ENCODE peak calls at places on chromosomes 11 and 22, in four cellular contexts. D is HCT116, P is HepG2, H is K562. U is an unnamed sample.

GRCh38 chr11:23233075-23233474 is 372.8 kb upstream of the CCDC179 start:
- DNase-seq in P (no peak), H (no peak), D (no peak), U (no peak)

GRCh38 chr22:34761111-34761510 is 304.8 kb upstream of the ISX start:
- DNase-seq in H (no peak), D (no peak), P (peak; percentile 30), U (no peak)

GRCh38 chr11:19311306-19312030 is 70.7 kb upstream of the E2F8 start:
- DNase-seq in P (peak; percentile 23), D (peak; percentile 31), H (peak; percentile 63), U (peak; percentile 41)

GRCh38 chr11:17760102-17761029 is 25.8 kb downstream of the KCNC1 start:
- DNase-seq in D (peak; percentile 51), H (peak; percentile 87), P (peak; percentile 69), U (peak; percentile 28)

GRCh38 chr11:46674463-46675287 is 25.7 kb downstream of the ARHGAP1 start:
- DNase-seq in D (no peak), P (peak; percentile 53), H (peak; percentile 51), U (no peak)

GRCh38 chr11:67596753-67597300 is 9.9 kb upstream of the NDUFV1 start:
- DNase-seq in D (no peak), H (no peak), P (no peak), U (no peak)

GRCh38 chr11:14969922-14970323 is 2.2 kb downstream of the CALCA start:
- DNase-seq in D (peak; percentile 15), H (peak; percentile 38), P (peak; percentile 28), U (no peak)

GRCh38 chr11:117300773-117301172 is 9.6 kb downstream of the BACE1-AS start:
- DNase-seq in D (no peak), H (no peak), P (no peak), U (no peak)

GRCh38 chr22:38414009-38414395 is 41.0 kb downstream of the KCNJ4 start:
- DNase-seq in H (no peak), D (no peak), P (no peak), U (no peak)

GRCh38 chr22:47328550-47329243 is 566.2 kb downstream of the TBC1D22A start:
- DNase-seq in D (peak; percentile 95), P (peak; percentile 5), H (peak; percentile 34), U (no peak)

GRCh38 chr11:456533-456932 is 6.5 kb downstream of the PTDSS2 start:
- DNase-seq in D (no peak), P (no peak), H (no peak), U (no peak)

GRCh38 chr11:21190181-21190580 is 520.8 kb downstream of the NELL1 start:
- DNase-seq in D (no peak), P (no peak), H (no peak), U (no peak)

GRCh38 chr22:17154971-17155370 is 4.1 kb downstream of the HDHD5 start:
- DNase-seq in H (no peak), P (no peak), D (no peak), U (no peak)

GRCh38 chr11:82398300-82398815 is 335.3 kb downstream of the FAM181B start:
- DNase-seq in P (peak; percentile 57), H (no peak), D (no peak), U (no peak)

GRCh38 chr11:96614846-96615245 is 225.0 kb downstream of the JRKL start:
- DNase-seq in D (no peak), P (no peak), H (no peak), U (no peak)

GRCh38 chr11:72635309-72635915 is 38.8 kb downstream of the PDE2A start:
- DNase-seq in D (no peak), P (no peak), H (no peak), U (no peak)

GRCh38 chr11:76621466-76621865 is 49.1 kb downstream of the LRRC32 start:
- DNase-seq in P (no peak), D (no peak), H (no peak), U (no peak)

GRCh38 chr11:2902784-2903671 is 17.5 kb upstream of the CDKN1C start:
- DNase-seq in H (no peak), P (peak; percentile 74), D (no peak), U (no peak)

GRCh38 chr11:2904153-2905052 is 18.8 kb upstream of the CDKN1C start:
- DNase-seq in D (no peak), P (no peak), H (no peak), U (no peak)

GRCh38 chr11:2903672-2904011 is 18.1 kb upstream of the CDKN1C start:
- DNase-seq in P (no peak), D (no peak), H (no peak), U (no peak)

GRCh38 chr11:2901196-2901796 is 15.7 kb upstream of the CDKN1C start:
- DNase-seq in D (no peak), P (no peak), H (no peak), U (no peak)

DNA sequence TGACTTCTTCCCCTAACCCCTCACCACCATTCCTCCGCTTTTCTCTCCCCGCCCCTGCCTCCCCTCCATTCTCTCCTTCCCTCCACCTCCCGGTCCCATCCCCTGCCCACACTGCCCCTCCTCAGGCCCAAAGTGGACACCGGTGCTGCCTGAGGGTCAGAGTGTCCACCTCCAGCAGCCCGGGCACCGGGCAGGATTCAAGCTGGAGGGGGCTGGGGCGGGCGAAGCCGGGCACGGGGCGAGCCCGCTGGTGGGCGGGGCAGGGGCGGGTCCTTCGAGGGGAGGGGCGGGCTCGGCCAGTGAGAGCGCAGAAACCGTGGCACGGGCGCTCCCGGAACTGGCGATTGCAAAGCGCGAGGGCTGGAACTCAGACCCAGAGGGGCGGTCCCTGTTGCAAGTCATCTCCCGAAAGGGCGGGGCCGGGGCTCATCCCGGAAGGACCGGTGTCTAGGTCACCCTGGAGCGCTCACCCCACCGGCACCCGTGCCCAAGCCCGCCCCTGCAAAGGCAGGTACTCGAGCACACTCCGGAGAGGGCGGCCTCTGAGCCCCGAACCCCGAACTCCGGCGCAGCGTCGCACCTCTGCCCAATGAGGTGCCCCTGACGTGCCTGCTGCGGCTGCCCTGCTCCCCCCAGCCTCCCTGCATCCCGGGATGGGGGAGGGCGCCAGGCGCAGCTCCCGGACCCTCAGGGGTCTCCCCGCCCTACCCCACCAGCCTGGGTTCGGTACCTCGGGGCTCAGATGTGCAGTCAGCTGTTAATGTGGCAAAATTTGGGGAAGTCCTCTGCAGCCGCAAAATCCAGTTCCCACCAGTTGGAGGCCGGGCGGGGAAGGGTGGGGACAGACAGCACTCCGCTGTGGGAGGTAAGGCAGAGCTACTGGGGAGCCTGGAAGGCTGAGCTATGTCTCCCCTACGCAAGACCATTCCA is 16.5 kb upstream of the CDKN1C start:
- DNase-seq in D (peak; percentile 74), P (peak; percentile 90), H (peak; percentile 96), U (peak; percentile 77)
- TF ChIP-seq POLR2AphosphoS5 in D (peak; percentile 70), P (peak; percentile 25), H (peak; percentile 55), U (no peak)

DNA sequence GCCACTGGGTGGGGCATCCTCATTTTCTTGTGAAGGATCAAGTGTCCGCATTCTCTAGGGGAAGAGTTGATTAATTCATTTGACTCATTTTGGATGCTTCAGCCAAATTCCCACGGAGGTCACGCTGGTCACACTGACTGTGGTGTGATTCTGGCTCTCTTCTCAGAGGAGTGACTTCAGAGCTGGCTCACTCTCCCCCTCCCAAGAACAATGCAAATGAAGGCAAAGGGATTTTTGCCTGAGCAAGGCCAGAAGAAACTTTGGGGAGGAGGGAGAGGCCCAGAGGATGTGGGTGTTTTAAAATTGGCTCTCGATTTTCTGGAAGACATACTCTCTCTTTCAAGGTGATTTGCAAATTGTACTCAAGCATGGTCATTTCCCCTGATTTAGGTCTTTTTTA is 51.1 kb upstream of the LMO2 start:
- DNase-seq in H (no peak), D (peak; percentile 3), P (no peak), U (no peak)
- TF ChIP-seq TCF7L2 in H (no peak), D (no peak), P (no peak), U (no peak)

GRCh38 chr11:86066606-86067229 is 2.2 kb downstream of the PICALM start:
- DNase-seq in H (no peak), D (no peak), P (no peak), U (no peak)

GRCh38 chr11:86069408-86070086 is 663 bp upstream of the PICALM start:
- DNase-seq in P (peak; percentile 76), H (peak; percentile 55), D (peak; percentile 54), U (peak; percentile 75)

GRCh38 chr11:86067230-86068137 is 1.4 kb downstream of the PICALM start:
- DNase-seq in D (no peak), P (peak; percentile 83), H (peak; percentile 22), U (no peak)

GRCh38 chr11:86068951-86069407 is at the start of gene PICALM:
- DNase-seq in H (peak; percentile 95), D (peak; percentile 96), P (peak; percentile 96), U (peak; percentile 92)

DNA sequence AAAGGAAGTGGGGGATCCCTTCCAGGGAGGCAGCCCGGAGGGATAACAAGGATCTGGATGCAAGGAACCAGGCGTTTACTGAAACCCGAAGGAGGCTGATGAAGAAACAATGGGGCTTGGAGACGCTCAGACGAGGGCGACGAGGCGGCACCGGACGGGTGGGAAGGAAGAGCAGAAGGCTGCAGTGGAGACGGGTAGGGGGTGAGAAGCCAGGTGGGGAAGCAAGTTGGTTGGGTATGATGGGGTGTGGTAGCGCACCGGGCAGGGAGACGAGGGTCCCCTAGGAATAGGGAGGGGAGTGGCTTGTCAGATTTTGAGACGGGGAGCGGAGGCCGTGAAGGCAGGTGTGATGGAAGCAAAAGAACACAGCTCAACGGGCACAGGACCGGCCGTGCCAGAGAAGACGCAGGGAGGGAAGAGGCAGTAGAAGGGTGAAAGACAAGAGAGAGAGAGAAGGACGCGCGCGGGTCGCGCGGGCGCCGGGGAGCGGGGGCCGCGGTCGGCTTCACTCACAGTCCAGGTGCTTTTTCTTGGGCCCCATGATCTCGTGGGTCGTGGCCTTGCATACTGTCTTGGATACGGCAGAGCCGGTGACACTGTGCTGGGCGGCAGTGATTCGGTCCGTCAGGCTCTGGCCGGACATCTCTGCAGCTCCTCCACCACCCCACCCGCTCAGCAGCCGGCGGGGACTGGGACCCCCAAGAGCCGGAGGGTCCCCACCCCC is 584 bp downstream of the PICALM start:
- DNase-seq in D (no peak), P (peak; percentile 6), H (peak; percentile 50), U (no peak)
- TF ChIP-seq POLR2AphosphoS5 in D (peak; percentile 24), P (no peak), H (no peak), U (no peak)

DNA sequence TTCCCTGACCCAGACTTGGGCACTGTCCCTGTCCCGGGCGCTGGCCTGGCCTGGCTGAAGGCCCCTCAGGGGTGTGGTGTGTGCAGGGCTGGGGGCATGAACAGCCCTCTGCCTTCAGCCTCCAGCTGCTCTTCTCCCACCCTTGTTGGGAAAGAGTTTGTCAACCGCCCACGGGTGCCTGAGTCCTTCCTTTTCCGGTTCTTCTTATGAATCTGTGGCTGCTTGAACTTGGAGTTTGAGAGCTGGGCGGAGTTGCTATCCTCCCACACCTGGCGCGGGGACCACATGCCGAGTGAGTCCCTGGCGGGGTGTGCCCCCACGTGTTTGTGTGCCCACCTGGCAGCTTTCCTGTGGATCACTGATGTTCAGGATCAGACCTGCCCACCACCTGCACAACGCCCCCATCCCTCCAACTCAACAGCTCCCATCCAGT is 13.4 kb downstream of the NFAM1 start:
- DNase-seq in P (no peak), D (no peak), H (no peak), U (no peak)
- TF ChIP-seq TCF7L2 in P (no peak), D (no peak), H (no peak), U (no peak)

GRCh38 chr11:130737866-130738431 is 178.3 kb downstream of the SNX19 start:
- DNase-seq in D (no peak), P (no peak), H (no peak), U (no peak)
- TF ChIP-seq POLR2AphosphoS5 in D (no peak), P (no peak), H (no peak), U (no peak)

DNA sequence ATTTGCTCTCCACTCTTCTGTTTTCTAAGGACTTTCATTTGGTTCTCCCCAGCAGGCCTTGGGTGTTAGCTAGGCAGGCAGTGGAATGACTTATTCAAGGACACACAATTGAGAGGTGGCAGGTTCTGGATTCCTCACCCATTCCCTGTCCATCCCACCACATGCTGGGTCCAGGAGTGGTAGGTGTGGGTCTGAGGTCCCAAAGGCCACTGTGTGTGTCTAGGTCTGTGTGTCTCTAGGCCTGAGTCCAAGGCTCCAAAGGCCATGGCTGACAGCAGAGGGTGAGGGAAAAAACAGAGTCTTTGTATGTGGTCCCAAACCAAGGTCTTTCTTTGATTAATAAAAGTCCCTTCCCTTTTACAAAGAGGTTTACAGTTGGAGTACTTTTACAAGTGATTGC is 40.8 kb downstream of the SLC5A1 start:
- DNase-seq in D (no peak), P (no peak), H (no peak), U (no peak)
- TF ChIP-seq TCF7L2 in D (no peak), P (no peak), H (no peak), U (no peak)